ENCODE peak calls at places on chromosome 10, in four cellular contexts. I, W, O and V are unnamed samples.

GRCh38 chr10:73628405-73628804 is 12.9 kb downstream of the MYOZ1 start:
- DNase-seq in O (no peak), W (no peak), I (no peak), V (no peak)

GRCh38 chr10:10872035-10872673 is 145.5 kb upstream of the CELF2 start:
- DNase-seq in W (no peak), I (no peak), O (no peak), V (no peak)

GRCh38 chr10:70053212-70053895 is 708 bp downstream of the MACROH2A2 start:
- DNase-seq in I (no peak), O (no peak), W (no peak), V (no peak)

GRCh38 chr10:72134785-72135765 is 46.7 kb upstream of the SPOCK2 start:
- DNase-seq in W (no peak), O (no peak), I (no peak), V (no peak)

GRCh38 chr10:103514244-103514643 is 20.7 kb downstream of the NEURL1 start:
- DNase-seq in W (no peak), I (no peak), O (no peak), V (no peak)

GRCh38 chr10:21234761-21235160 is 290.7 kb downstream of the SKIDA1 start:
- DNase-seq in I (no peak), W (no peak), O (no peak), V (no peak)

GRCh38 chr10:78248651-78249464 is 215.2 kb downstream of the RPS24 start:
- DNase-seq in I (no peak), O (no peak), W (no peak), V (no peak)

GRCh38 chr10:127349737-127350136 is 153.3 kb upstream of the INSYN2A start:
- DNase-seq in W (no peak), O (no peak), I (no peak), V (no peak)

GRCh38 chr10:57898231-57898630 is 369.5 kb downstream of the IPMK start:
- DNase-seq in W (no peak), I (peak), O (no peak), V (no peak)

GRCh38 chr10:101481256-101481655 is 106.8 kb downstream of the POLL start:
- DNase-seq in I (no peak), O (no peak), W (no peak), V (no peak)

GRCh38 chr10:36349445-36350063 is 707.5 kb upstream of the FZD8 start:
- DNase-seq in I (no peak), O (no peak), W (no peak), V (no peak)

GRCh38 chr10:33066558-33067236 is 108.7 kb upstream of the ITGB1 start:
- DNase-seq in O (no peak), W (no peak), I (no peak), V (no peak)

GRCh38 chr10:72310241-72310633 is 36.5 kb downstream of the DDIT4 start:
- DNase-seq in W (no peak), I (no peak), O (no peak), V (peak)

GRCh38 chr10:28981007-28981406 is 303.7 kb downstream of the BAMBI start:
- DNase-seq in O (no peak), W (no peak), I (no peak), V (no peak)

GRCh38 chr10:13241613-13242012 is 7.4 kb upstream of the UCMA start:
- DNase-seq in W (peak), O (no peak), I (no peak), V (no peak)

GRCh38 chr10:45160266-45160665 is 155.1 kb downstream of the OR13A1 start:
- DNase-seq in I (no peak), O (no peak), W (no peak), V (no peak)

GRCh38 chr10:130045091-130045652 is 65.5 kb downstream of the C10orf143 start:
- DNase-seq in O (no peak), W (no peak), I (peak), V (no peak)

GRCh38 chr10:126111562-126111961 is 215.2 kb downstream of the FANK1 start:
- DNase-seq in W (no peak), O (no peak), I (no peak), V (no peak)

GRCh38 chr10:96228408-96229019 is 42.9 kb downstream of the BLNK start:
- DNase-seq in O (no peak), I (no peak), W (peak), V (no peak)

GRCh38 chr10:14581553-14581952 is 193.1 kb downstream of the FAM107B start:
- DNase-seq in O (no peak), I (no peak), W (no peak), V (no peak)

GRCh38 chr10:3942930-3943489 is 158.0 kb upstream of the KLF6 start:
- DNase-seq in O (no peak), I (no peak), W (no peak), V (no peak)

GRCh38 chr10:24513155-24513554 is 210.5 kb downstream of the ARHGAP21 start:
- DNase-seq in W (no peak), I (no peak), O (no peak), V (no peak)

GRCh38 chr10:4022473-4022872 is 237.5 kb upstream of the KLF6 start:
- DNase-seq in O (no peak), W (no peak), I (no peak), V (no peak)

GRCh38 chr10:103829838-103830465 is 25.4 kb downstream of the SH3PXD2A start:
- DNase-seq in I (no peak), O (no peak), W (no peak), V (no peak)

GRCh38 chr10:123284022-123284421 is 129.8 kb downstream of the BUB3 start:
- DNase-seq in W (peak), O (no peak), I (no peak), V (no peak)

GRCh38 chr10:77975086-77975666 is 48.6 kb upstream of the DLG5 start:
- DNase-seq in O (no peak), I (no peak), W (peak), V (no peak)

GRCh38 chr10:14698487-14699170 is 76.1 kb downstream of the FAM107B start:
- DNase-seq in I (no peak), O (no peak), W (no peak), V (no peak)

GRCh38 chr10:62690703-62691102 is 113.8 kb upstream of the ADO start:
- DNase-seq in O (no peak), W (no peak), I (peak), V (no peak)

GRCh38 chr10:86779267-86780017 is 23.0 kb downstream of the BMPR1A start:
- DNase-seq in I (no peak), O (no peak), W (no peak), V (no peak)

GRCh38 chr10:15609291-15609690 is 110.4 kb downstream of the ITGA8 start:
- DNase-seq in O (no peak), W (no peak), I (no peak), V (no peak)

GRCh38 chr10:50601974-50602373 is 21.8 kb downstream of the SGMS1 start:
- DNase-seq in W (no peak), I (no peak), O (no peak), V (no peak)

GRCh38 chr10:70733051-70733450 is 52.1 kb downstream of the TBATA start:
- DNase-seq in W (no peak), O (no peak), I (no peak), V (no peak)

GRCh38 chr10:785539-786214 is 96.2 kb upstream of the DIP2C start:
- DNase-seq in O (no peak), W (no peak), I (no peak), V (no peak)

GRCh38 chr10:127695431-127695830 is 41.6 kb upstream of the FOXI2 start:
- DNase-seq in O (no peak), W (no peak), I (no peak), V (no peak)

GRCh38 chr10:24701447-24701846 is 22.2 kb downstream of the ARHGAP21 start:
- DNase-seq in W (no peak), O (peak), I (no peak), V (peak)

GRCh38 chr10:25532213-25532612 is 357.4 kb downstream of the GPR158 start:
- DNase-seq in O (no peak), W (no peak), I (no peak), V (no peak)

GRCh38 chr10:33749042-33749441 is 414.6 kb upstream of the NRP1 start:
- DNase-seq in O (no peak), W (no peak), I (no peak), V (no peak)

GRCh38 chr10:49559476-49559875 is 20.6 kb upstream of the ERCC6 start:
- DNase-seq in W (no peak), I (no peak), O (no peak), V (no peak)

GRCh38 chr10:125564570-125564969 is 118.4 kb downstream of the TEX36 start:
- DNase-seq in O (no peak), I (no peak), W (no peak), V (no peak)

GRCh38 chr10:8825611-8826010 is 771.1 kb downstream of the GATA3 start:
- DNase-seq in W (no peak), I (no peak), O (no peak), V (no peak)
- TF ChIP-seq TAF1 in W (no peak), I (no peak), O (no peak), V (no peak)

GRCh38 chr10:110208614-110209398 is 1.4 kb downstream of the MXI1 start:
- DNase-seq in W (no peak), I (no peak), O (peak), V (peak)

GRCh38 chr10:110205051-110205675 is 2.2 kb upstream of the MXI1 start:
- DNase-seq in W (no peak), I (no peak), O (no peak), V (no peak)

GRCh38 chr10:110207805-110208613 is 604 bp downstream of the MXI1 start:
- DNase-seq in O (peak), I (no peak), W (no peak), V (no peak)

GRCh38 chr10:110209399-110209925 is 2.1 kb downstream of the MXI1 start:
- DNase-seq in W (no peak), O (no peak), I (no peak), V (no peak)

GRCh38 chr10:110206988-110207804 is at the start of gene MXI1:
- DNase-seq in I (no peak), O (peak), W (peak), V (peak)
- TF ChIP-seq POLR2A in I (no peak), O (no peak), W (no peak), V (no peak)

GRCh38 chr10:80497187-80498038 is 40.3 kb upstream of the SH2D4B start:
- DNase-seq in O (no peak), W (no peak), I (no peak), V (no peak)
- TF ChIP-seq TAF1 in O (no peak), W (no peak), I (no peak), V (no peak)

DNA sequence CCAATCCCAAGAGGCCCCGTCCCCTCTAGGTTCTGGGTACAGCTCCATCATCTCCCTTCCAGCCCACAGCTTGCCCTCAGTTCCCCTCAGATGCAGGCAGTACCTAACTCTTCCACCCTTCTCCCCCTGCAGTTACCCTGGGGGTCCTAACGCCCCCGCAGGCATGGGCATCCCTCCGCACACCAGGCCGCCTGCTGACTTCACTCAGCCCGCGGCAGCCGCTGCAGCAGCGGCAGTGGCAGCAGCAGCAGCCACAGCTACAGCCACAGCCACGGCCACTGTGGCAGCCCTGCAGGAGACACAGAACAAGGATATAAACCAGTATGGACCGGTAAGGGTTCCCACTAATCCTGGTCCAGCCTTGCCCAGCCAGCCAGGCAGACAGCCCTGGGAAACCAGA is 55.2 kb upstream of the PPIF start:
- DNase-seq in W (no peak), O (no peak), I (no peak), V (no peak)
- TF ChIP-seq POLR2A in W (no peak), O (no peak), I (no peak), V (no peak)

DNA sequence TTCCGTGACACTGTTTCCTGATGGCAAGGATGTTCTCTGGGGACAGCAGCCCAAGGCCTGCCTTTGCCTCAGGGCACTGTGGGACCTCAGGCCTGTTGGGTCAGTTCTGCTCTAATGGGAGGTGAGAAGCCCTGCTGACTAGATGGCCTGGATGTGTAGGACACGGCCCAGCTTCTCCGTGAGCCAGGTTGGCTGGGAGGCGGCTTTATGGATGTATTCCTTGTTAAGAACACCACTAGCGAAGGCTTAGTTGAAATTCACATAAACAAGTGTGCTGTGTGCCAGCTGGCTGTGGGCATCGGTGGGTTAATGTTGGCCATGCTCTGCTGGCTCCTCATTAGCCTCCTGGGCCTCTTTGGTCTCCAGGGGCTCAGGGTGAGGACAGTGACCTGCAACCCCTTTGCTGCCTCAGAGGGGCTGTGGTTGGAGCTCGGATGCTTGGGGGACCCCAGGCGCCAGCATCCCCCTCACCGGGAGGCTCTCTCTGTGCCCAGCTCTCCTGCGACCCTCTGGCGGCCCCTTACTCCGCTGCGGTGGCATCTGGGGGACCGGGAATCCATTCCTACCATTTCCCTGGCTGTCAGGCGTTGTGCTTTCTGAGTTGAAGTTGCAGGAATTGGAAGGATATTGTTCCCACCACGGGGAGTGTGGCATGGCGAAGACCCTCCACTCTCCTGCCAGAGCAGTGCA is 22.8 kb upstream of the DPYSL4 start:
- DNase-seq in W (no peak), O (no peak), I (no peak), V (no peak)
- TF ChIP-seq TAF1 in W (no peak), O (no peak), I (no peak), V (no peak)

DNA sequence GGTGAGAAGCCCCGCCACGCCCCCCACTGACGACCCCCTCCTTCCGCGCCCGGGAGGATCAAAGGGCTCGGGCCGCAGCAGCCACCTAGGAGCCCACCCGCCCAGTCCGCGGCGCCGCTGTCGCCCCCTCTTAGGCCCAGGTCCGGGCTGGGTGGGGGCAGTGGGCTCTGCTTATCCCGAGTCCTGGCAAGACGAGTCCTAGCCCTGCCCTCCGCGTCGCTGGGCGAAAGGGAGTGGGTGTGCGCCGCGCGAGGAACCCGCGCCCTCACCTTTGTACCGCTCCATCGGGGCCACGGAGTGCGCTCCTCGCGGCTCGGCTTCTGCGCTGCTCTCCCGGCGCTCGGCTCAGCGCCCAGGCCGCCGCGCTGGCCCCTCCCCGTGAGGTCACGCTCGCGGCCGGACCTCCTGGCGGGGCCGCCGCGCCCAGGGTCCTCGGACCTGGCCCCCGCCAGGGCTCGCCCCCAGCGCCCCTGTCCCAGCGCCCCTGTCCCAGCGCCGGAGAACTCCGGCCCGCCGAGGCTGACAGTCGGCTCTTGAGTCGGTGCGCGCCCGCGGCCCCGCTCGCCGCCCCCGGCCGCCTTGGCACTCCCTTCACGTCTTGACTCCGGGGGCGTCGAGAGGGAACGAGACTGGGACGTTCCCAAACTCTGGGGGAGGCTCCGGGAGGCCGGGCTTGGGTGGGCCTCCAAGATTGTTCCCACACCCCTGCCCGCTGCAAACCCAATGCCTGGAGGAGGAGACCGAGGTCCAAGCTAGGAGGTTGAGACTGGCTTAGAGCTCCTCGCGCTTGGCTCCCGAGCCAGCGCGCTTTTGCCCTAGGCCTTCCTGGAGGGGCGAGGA is at the start of gene AFAP1L2:
- DNase-seq in I (no peak), O (peak), W (no peak), V (no peak)
- TF ChIP-seq POLR2A in I (no peak), O (no peak), W (no peak), V (no peak)

GRCh38 chr10:5450605-5451384 is 38.4 kb downstream of the NET1 start:
- DNase-seq in W (no peak), I (no peak), O (no peak), V (no peak)

GRCh38 chr10:5449823-5450222 is 37.5 kb downstream of the NET1 start:
- DNase-seq in I (no peak), W (peak), O (no peak), V (no peak)

GRCh38 chr10:5457741-5458140 is 41.6 kb downstream of the CALML5 start:
- DNase-seq in O (no peak), I (no peak), W (no peak), V (no peak)

GRCh38 chr10:5456563-5456962 is 42.8 kb downstream of the CALML5 start:
- DNase-seq in O (no peak), W (no peak), I (no peak), V (no peak)

DNA sequence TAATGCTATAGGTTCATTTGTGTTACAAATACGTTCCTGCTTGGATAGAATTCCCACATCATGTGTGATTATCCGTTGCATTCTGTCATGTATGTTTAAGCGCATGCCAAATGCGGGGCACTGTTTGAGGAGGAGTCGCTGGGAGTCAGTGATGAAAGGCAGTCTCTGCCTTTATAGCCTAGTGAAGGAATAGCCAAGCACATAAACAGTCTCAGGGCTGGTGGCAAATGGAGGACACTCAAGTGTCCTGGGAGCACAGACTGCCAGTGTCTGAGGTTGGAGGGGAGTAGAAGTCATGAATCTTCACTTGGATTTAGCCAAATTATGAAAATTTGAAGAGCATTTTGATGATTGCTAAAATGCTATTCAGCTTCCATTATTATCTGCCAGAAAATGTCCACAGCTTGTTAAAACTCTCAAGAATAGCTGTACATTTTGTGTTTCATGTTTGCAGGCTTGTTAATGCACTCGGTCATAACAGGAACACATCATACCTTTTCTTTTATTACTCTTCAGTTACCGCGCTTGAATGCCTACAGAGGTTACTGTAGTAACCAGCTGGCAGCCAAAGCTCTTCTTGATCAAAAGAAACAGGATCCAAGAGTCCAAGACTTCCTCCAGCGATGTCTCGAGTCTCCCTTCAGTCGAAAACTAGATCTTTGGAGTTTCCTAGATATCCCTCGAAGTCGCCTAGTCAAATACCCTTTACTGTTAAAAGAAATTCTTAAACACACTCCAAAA is 41.6 kb downstream of the NET1 start:
- DNase-seq in W (no peak), I (no peak), O (no peak), V (no peak)
- TF ChIP-seq TAF1 in W (no peak), I (no peak), O (no peak), V (no peak)

GRCh38 chr10:119132521-119133345 is 28.8 kb downstream of the DENND10 start:
- DNase-seq in O (no peak), I (no peak), W (no peak), V (no peak)

GRCh38 chr10:119129721-119130120 is 25.8 kb downstream of the DENND10 start:
- DNase-seq in W (no peak), O (no peak), I (no peak), V (no peak)

GRCh38 chr10:119135517-119135890 is 30.0 kb downstream of the SFXN4 start:
- DNase-seq in I (no peak), W (no peak), O (no peak), V (no peak)

GRCh38 chr10:119136084-119136483 is 29.4 kb downstream of the SFXN4 start:
- DNase-seq in W (no peak), O (no peak), I (no peak), V (no peak)

GRCh38 chr10:119131512-119132240 is 27.8 kb downstream of the DENND10 start:
- DNase-seq in W (no peak), I (no peak), O (no peak), V (no peak)
- TF ChIP-seq POLR2A in W (no peak), I (no peak), O (peak), V (peak)